ENCODE peak calls at places on chromosomes 1 and 21, in seven cellular contexts. N, R, A, H, U, T and J are unnamed samples.

GRCh38 chr1:117694543-117694942 is 88.7 kb downstream of the TENT5C start:
- ATAC-seq in T (no peak), A (no peak), N (no peak), H (no peak), R (no peak), U (no peak), J (no peak)

GRCh38 chr21:37338671-37339526 is 27.7 kb upstream of the DYRK1A start:
- ATAC-seq in R (peak), H (no peak), T (no peak), N (peak), U (peak), A (peak), J (peak)

GRCh38 chr1:161407451-161407985 is 39.8 kb upstream of the CFAP126 start:
- ATAC-seq in R (no peak), T (no peak), U (no peak), N (no peak), A (no peak), H (no peak), J (no peak)

GRCh38 chr1:199010492-199010891 is 371.7 kb downstream of the PTPRC start:
- ATAC-seq in A (peak), R (no peak), H (no peak), T (no peak), U (no peak), N (no peak), J (no peak)

GRCh38 chr1:172236958-172237357 is 183.5 kb upstream of the C1orf105 start:
- ATAC-seq in A (no peak), N (no peak), R (no peak), H (no peak), T (no peak), U (no peak), J (no peak)

GRCh38 chr1:184152944-184153343 is 101.4 kb downstream of the TSEN15 start:
- ATAC-seq in R (no peak), N (no peak), A (peak), H (no peak), T (no peak), U (no peak), J (no peak)

GRCh38 chr1:215140135-215140534 is 57.6 kb downstream of the KCNK2 start:
- ATAC-seq in N (no peak), R (no peak), T (no peak), H (no peak), A (no peak), U (no peak), J (no peak)

GRCh38 chr21:36647279-36648093 is 51.4 kb upstream of the SIM2 start:
- ATAC-seq in N (no peak), H (no peak), T (no peak), A (no peak), R (no peak), U (peak), J (peak)

GRCh38 chr1:19448491-19449439 is 36.6 kb downstream of the CAPZB start:
- ATAC-seq in A (peak), T (peak), U (no peak), H (peak), N (peak), R (no peak), J (peak)

GRCh38 chr21:31335957-31336738 is 7.9 kb downstream of the TIAM1 start:
- ATAC-seq in H (no peak), N (peak), R (no peak), T (no peak), A (no peak), U (peak), J (peak)

GRCh38 chr1:244391761-244392160 is 59.9 kb downstream of the ADSS2 start:
- ATAC-seq in R (peak), U (no peak), N (no peak), T (no peak), H (no peak), A (no peak), J (peak)

GRCh38 chr1:41322835-41323234 is 38.4 kb upstream of the FOXO6 start:
- ATAC-seq in N (no peak), H (no peak), T (no peak), R (peak), A (peak), U (peak), J (peak)

GRCh38 chr1:31218705-31219104 is 21.0 kb downstream of the NKAIN1 start:
- ATAC-seq in A (no peak), N (no peak), T (no peak), R (no peak), H (no peak), U (no peak), J (no peak)

GRCh38 chr1:76381450-76382108 is 307.0 kb downstream of the ST6GALNAC3 start:
- ATAC-seq in T (no peak), U (no peak), N (no peak), H (no peak), R (no peak), A (no peak), J (no peak)

GRCh38 chr21:15826908-15827601 is 97.3 kb downstream of the USP25 start:
- ATAC-seq in U (no peak), N (no peak), T (no peak), H (no peak), A (no peak), R (no peak), J (no peak)

GRCh38 chr1:242147096-242147976 is 148.4 kb upstream of the MAP1LC3C start:
- ATAC-seq in T (no peak), A (no peak), U (no peak), H (no peak), N (no peak), R (no peak), J (no peak)

GRCh38 chr1:160626560-160627342 is 20.1 kb downstream of the SLAMF1 start:
- ATAC-seq in A (peak), N (no peak), R (no peak), H (no peak), T (no peak), U (no peak), J (no peak)